ENCODE peak calls at places on chromosomes 11 and 22, in seven cellular contexts. H is ELF-1, T is AG08395, X is Calu3, R is activated T-helper 1 cell treated with Interleukin-2 at 50 U/mL for 16 hours, U is GM12891, Y is NCI-H1092. W is an unnamed sample.

GRCh38 chr11:117544431-117544830 is 216.8 kb downstream of the CEP164 start:
- DNase-seq in H (no peak), T (no peak), X (no peak), R (no peak), U (no peak), Y (no peak), W (no peak)

GRCh38 chr11:11157201-11157600 is 195.8 kb downstream of the CSNK2A3 start:
- DNase-seq in H (peak), T (peak), X (peak), R (peak), U (peak), Y (no peak), W (peak)

GRCh38 chr11:17699157-17700114 is 19.9 kb upstream of the MYOD1 start:
- DNase-seq in H (peak), T (peak), X (no peak), R (no peak), U (no peak), Y (no peak), W (no peak)

GRCh38 chr11:38562562-38562961 is 1964.5 kb upstream of the RAG2 start:
- DNase-seq in H (no peak), T (no peak), X (no peak), R (no peak), U (no peak), Y (no peak), W (no peak)

GRCh38 chr22:41092847-41093371 is 517 bp downstream of the EP300 start:
- DNase-seq in H (peak), T (no peak), X (peak), R (no peak), U (no peak), Y (peak), W (no peak)

GRCh38 chr11:14288189-14288935 is 70.6 kb downstream of the RRAS2 start:
- DNase-seq in H (no peak), T (peak), X (no peak), R (no peak), U (no peak), Y (no peak), W (no peak)

GRCh38 chr11:12841946-12842630 is 167.0 kb upstream of the RASSF10 start:
- DNase-seq in H (no peak), T (peak), X (peak), R (no peak), U (no peak), Y (no peak), W (no peak)

GRCh38 chr11:119362741-119363080 is 16.2 kb upstream of the MFRP start:
- DNase-seq in H (no peak), T (no peak), X (no peak), R (no peak), U (no peak), Y (no peak), W (no peak)

GRCh38 chr11:61888043-61888442 is 3.3 kb downstream of the FADS3 start:
- DNase-seq in H (no peak), T (peak), X (no peak), R (no peak), U (no peak), Y (no peak), W (no peak)

GRCh38 chr22:23163665-23164064 is 16.6 kb upstream of the BCR start:
- DNase-seq in H (no peak), T (peak), X (no peak), R (no peak), U (no peak), Y (peak), W (no peak)

GRCh38 chr11:112410325-112410724 is 149.7 kb upstream of the PLET1 start:
- DNase-seq in H (no peak), T (no peak), X (no peak), R (no peak), U (no peak), Y (no peak), W (no peak)

GRCh38 chr11:2885676-2886081 is at the start of gene CDKN1C:
- DNase-seq in H (peak), T (peak), X (peak), R (peak), U (peak), Y (peak), W (peak)

W was measured in GM18507.